ENCODE peak calls at places on chromosome 1, in six cellular contexts. Z is stimulated activated CD4-positive, alpha-beta T cell treated with anti-CD3 and anti-CD28 coated beads, Interleukin-4, amount 100 ng/mL, for 24 hours; J is IMR-90; K is brain microvascular endothelial cell; G is Karpas-422; V is RPMI8226. Q is an unnamed sample.

GRCh38 chr1:60367522-60367921 is 294.0 kb upstream of the C1orf87 start:
- DNase-seq in Z (no peak), J (no peak), K (no peak), G (no peak), V (no peak), Q (no peak)

GRCh38 chr1:231616667-231617066 is 9.9 kb upstream of the DISC1 start:
- DNase-seq in Z (no peak), J (no peak), K (no peak), G (peak; percentile 30), V (no peak), Q (no peak)

GRCh38 chr1:50959303-50959912 is 659 bp downstream of the FAF1 start:
- DNase-seq in Z (peak; percentile 39), J (peak; percentile 37), K (peak; percentile 17), G (peak; percentile 62), V (no peak), Q (no peak)

GRCh38 chr1:236045771-236046170 is 19.1 kb downstream of the NID1 start:
- DNase-seq in Z (no peak), J (no peak), K (no peak), G (no peak), V (no peak), Q (no peak)

GRCh38 chr1:220013497-220013896 is 32.8 kb downstream of the EPRS1 start:
- DNase-seq in Z (no peak), J (peak; percentile 59), K (no peak), G (no peak), V (peak; percentile 36), Q (no peak)

GRCh38 chr1:154352245-154352580 is 26.9 kb downstream of the ATP8B2 start:
- DNase-seq in Z (no peak), J (no peak), K (no peak), G (no peak), V (no peak), Q (peak; percentile 18)

GRCh38 chr1:231493421-231494185 is 34.9 kb upstream of the TSNAX start:
- DNase-seq in Z (no peak), J (peak; percentile 45), K (peak; percentile 60), G (no peak), V (no peak), Q (no peak)

GRCh38 chr1:165144757-165145397 is 211.6 kb downstream of the LMX1A start:
- DNase-seq in Z (peak; percentile 8), J (peak; percentile 44), K (peak; percentile 57), G (peak; percentile 80), V (peak; percentile 57), Q (peak; percentile 20)

GRCh38 chr1:61056674-61057439 is 25.5 kb upstream of the NFIA start:
- DNase-seq in Z (no peak), J (peak; percentile 38), K (peak; percentile 45), G (peak; percentile 77), V (peak; percentile 81), Q (peak; percentile 34)

GRCh38 chr1:39737546-39738169 is 1.0 kb upstream of the PPIE start:
- DNase-seq in Z (no peak), J (peak; percentile 79), K (peak; percentile 96), G (no peak), V (no peak), Q (peak; percentile 58)

GRCh38 chr1:81654147-81654546 is 146.6 kb upstream of the ADGRL2 start:
- DNase-seq in Z (no peak), J (no peak), K (no peak), G (no peak), V (no peak), Q (no peak)

GRCh38 chr1:115429242-115429641 is 91.2 kb upstream of the NGF start:
- DNase-seq in Z (no peak), J (peak; percentile 59), K (peak; percentile 30), G (no peak), V (no peak), Q (no peak)

GRCh38 chr1:113966013-113966412 is 13.3 kb upstream of the OLFML3 start:
- DNase-seq in Z (no peak), J (no peak), K (peak; percentile 43), G (no peak), V (no peak), Q (peak; percentile 34)